ENCODE peak calls at places on chromosomes 13 and 19, in eight cellular contexts. X is GM12878, Z is GM23338, N is SK-N-SH, G is HepG2, I is HCT116, F is H1, A is K562. U is an unnamed sample. For H4K20me1, the result is how much of the 10 kb centered on the place peaks cover.

GRCh38 chr19:49335071-49335783 is at the start of gene CD37:
- DNase-seq in Z (no peak), A (peak), N (no peak), I (no peak), X (no peak), G (no peak), F (no peak), U (no peak)

GRCh38 chr19:48878219-48879024 is 6.2 kb downstream of the PPP1R15A start:
- DNase-seq in I (no peak), N (no peak), G (no peak), A (peak), Z (no peak), X (no peak), F (no peak), U (peak)

GRCh38 chr19:39325778-39326680 is 5.4 kb upstream of the LRFN1 start:
- DNase-seq in Z (peak), F (no peak), N (peak), A (no peak), X (no peak), I (peak), G (peak), U (no peak)

GRCh38 chr13:20193924-20194631 is 1.3 kb upstream of the GJB2 start:
- DNase-seq in I (no peak), A (no peak), G (no peak), F (no peak), N (no peak), X (no peak), Z (peak), U (no peak)

GRCh38 chr13:45807520-45808099 is 43.9 kb downstream of the SIAH3 start:
- DNase-seq in G (peak), F (no peak), A (peak), I (peak), Z (peak), X (peak), N (peak), U (peak)

GRCh38 chr19:54517483-54517882 is 14.9 kb downstream of the LAIR2 start:
- DNase-seq in X (no peak), I (no peak), A (peak), N (no peak), F (peak), G (peak), Z (peak), U (peak)

GRCh38 chr13:113936166-113936565 is 37.7 kb downstream of the C13orf46 start:
- DNase-seq in I (no peak), N (peak), G (no peak), A (no peak), X (no peak), F (no peak), Z (no peak), U (no peak)

GRCh38 chr13:56886398-56886797 is 254.3 kb upstream of the PRR20A start:
- DNase-seq in N (no peak), Z (no peak), X (no peak), F (no peak), A (no peak), I (no peak), G (no peak), U (no peak)

GRCh38 chr19:38838208-38838985 is 6.8 kb upstream of the ECH1 start:
- DNase-seq in F (no peak), Z (no peak), G (no peak), N (no peak), I (peak), X (no peak), A (no peak), U (no peak)

GRCh38 chr19:7877249-7877836 is 3.2 kb upstream of the PRR36 start:
- DNase-seq in N (no peak), G (no peak), X (no peak), I (no peak), F (no peak), A (no peak), Z (no peak), U (no peak)

GRCh38 chr19:50328257-50329145 is 676 bp downstream of the KCNC3 start:
- DNase-seq in X (no peak), G (no peak), N (peak), I (no peak), F (peak), Z (peak), A (peak), U (peak)

GRCh38 chr19:4369888-4370260 is 26.5 kb downstream of the MPND start:
- DNase-seq in I (no peak), A (peak), G (no peak), F (peak), Z (peak), X (no peak), N (no peak), U (peak)

GRCh38 chr13:85657942-85658341 is 141.3 kb downstream of the SLITRK6 start:
- DNase-seq in F (no peak), X (no peak), Z (no peak), G (no peak), I (no peak), N (no peak), A (no peak), U (no peak)

GRCh38 chr19:31316201-31316951 is 32.9 kb downstream of the TSHZ3 start:
- DNase-seq in N (no peak), X (no peak), A (no peak), F (no peak), G (no peak), I (no peak), Z (peak), U (peak)

GRCh38 chr13:25874907-25875306 is 176.9 kb downstream of the SHISA2 start:
- DNase-seq in N (no peak), Z (no peak), I (no peak), G (no peak), F (no peak), A (no peak), X (no peak), U (no peak)

GRCh38 chr13:29520671-29521070 is 74.8 kb downstream of the SLC7A1 start:
- DNase-seq in X (no peak), G (no peak), A (no peak), F (no peak), Z (no peak), N (no peak), I (no peak), U (peak)

GRCh38 chr19:23052349-23052748 is 49.4 kb upstream of the ZNF728 start:
- DNase-seq in G (no peak), F (no peak), A (no peak), N (no peak), X (no peak), I (no peak), Z (peak), U (no peak)

GRCh38 chr13:101655435-101655834 is 203.0 kb downstream of the ITGBL1 start:
- DNase-seq in A (no peak), F (no peak), X (peak), Z (no peak), N (no peak), I (no peak), G (no peak), U (no peak)

GRCh38 chr19:19488041-19488874 is 27.1 kb downstream of the TSSK6 start:
- DNase-seq in F (no peak), Z (peak), A (peak), G (no peak), I (no peak), X (no peak), N (peak), U (peak)

GRCh38 chr13:94829201-94829600 is 116.9 kb upstream of the SOX21 start:
- DNase-seq in I (no peak), G (no peak), F (no peak), A (no peak), X (no peak), Z (no peak), N (no peak), U (no peak)

GRCh38 chr19:29612801-29613595 is 6.9 kb downstream of the POP4 start:
- DNase-seq in X (no peak), N (no peak), G (no peak), F (no peak), Z (no peak), I (no peak), A (no peak), U (no peak)

GRCh38 chr19:58033741-58034475 is at the start of gene ZSCAN1:
- DNase-seq in G (no peak), I (no peak), N (peak), Z (peak), F (peak), X (no peak), A (no peak), U (peak)

GRCh38 chr19:8459520-8460260 is 14.9 kb downstream of the HNRNPM start:
- DNase-seq in N (no peak), A (no peak), F (no peak), I (no peak), Z (no peak), X (no peak), G (peak), U (peak)

GRCh38 chr13:82615043-82615442 is 1267.2 kb downstream of the SLITRK1 start:
- DNase-seq in N (no peak), Z (no peak), A (no peak), I (no peak), G (no peak), X (no peak), F (no peak), U (no peak)

GRCh38 chr13:70814684-70815083 is 706.4 kb upstream of the KLHL1 start:
- DNase-seq in N (no peak), A (no peak), F (no peak), G (no peak), X (no peak), Z (no peak), I (no peak), U (no peak)

GRCh38 chr13:41019027-41019487 is at the start of gene ELF1:
- DNase-seq in X (peak), I (peak), G (peak), Z (peak), N (no peak), F (no peak), A (peak), U (peak)

GRCh38 chr19:19944583-19944880 is 43.8 kb downstream of the ZNF93 start:
- DNase-seq in F (no peak), I (no peak), N (no peak), G (no peak), A (no peak), Z (no peak), X (no peak), U (no peak)

GRCh38 chr19:34366670-34367423 is 1.9 kb downstream of the GPI start:
- DNase-seq in N (no peak), A (peak), Z (no peak), G (no peak), F (no peak), I (no peak), X (no peak), U (no peak)

GRCh38 chr19:33624586-33625153 is 2.9 kb downstream of the CHST8 start:
- DNase-seq in A (no peak), F (no peak), G (no peak), N (no peak), Z (no peak), X (no peak), I (no peak), U (no peak)

GRCh38 chr13:77372275-77372674 is 45.4 kb upstream of the MYCBP2 start:
- DNase-seq in I (no peak), N (no peak), X (no peak), A (no peak), G (no peak), F (no peak), Z (no peak), U (no peak)

GRCh38 chr13:106373304-106373988 is 162.0 kb downstream of the EFNB2 start:
- DNase-seq in Z (no peak), F (no peak), X (no peak), G (no peak), N (no peak), A (no peak), I (no peak), U (no peak)

GRCh38 chr13:75947448-75947847 is 311.3 kb downstream of the LMO7 start:
- DNase-seq in I (no peak), F (no peak), X (no peak), G (no peak), A (peak), Z (no peak), N (no peak), U (no peak)

GRCh38 chr13:101700598-101700997 is 248.1 kb downstream of the ITGBL1 start:
- DNase-seq in A (no peak), N (no peak), F (no peak), X (no peak), G (no peak), I (no peak), Z (no peak), U (peak)

GRCh38 chr19:10104665-10105221 is 1.4 kb upstream of the PPAN start:
- DNase-seq in I (no peak), N (no peak), F (no peak), A (peak), X (peak), Z (no peak), G (no peak), U (no peak)

GRCh38 chr19:10107254-10107653 is 1.1 kb downstream of the PPAN start:
- DNase-seq in I (no peak), Z (no peak), X (no peak), F (no peak), G (no peak), N (no peak), A (no peak), U (no peak)

GRCh38 chr19:10106100-10106936 is at the start of gene PPAN:
- DNase-seq in Z (peak), F (peak), I (peak), X (peak), N (peak), G (peak), A (peak), U (peak)

GRCh38 chr19:10104130-10104513 is 1.6 kb upstream of the ANGPTL6 start:
- DNase-seq in F (no peak), X (no peak), G (no peak), I (no peak), N (no peak), Z (no peak), A (no peak), U (no peak)

DNA sequence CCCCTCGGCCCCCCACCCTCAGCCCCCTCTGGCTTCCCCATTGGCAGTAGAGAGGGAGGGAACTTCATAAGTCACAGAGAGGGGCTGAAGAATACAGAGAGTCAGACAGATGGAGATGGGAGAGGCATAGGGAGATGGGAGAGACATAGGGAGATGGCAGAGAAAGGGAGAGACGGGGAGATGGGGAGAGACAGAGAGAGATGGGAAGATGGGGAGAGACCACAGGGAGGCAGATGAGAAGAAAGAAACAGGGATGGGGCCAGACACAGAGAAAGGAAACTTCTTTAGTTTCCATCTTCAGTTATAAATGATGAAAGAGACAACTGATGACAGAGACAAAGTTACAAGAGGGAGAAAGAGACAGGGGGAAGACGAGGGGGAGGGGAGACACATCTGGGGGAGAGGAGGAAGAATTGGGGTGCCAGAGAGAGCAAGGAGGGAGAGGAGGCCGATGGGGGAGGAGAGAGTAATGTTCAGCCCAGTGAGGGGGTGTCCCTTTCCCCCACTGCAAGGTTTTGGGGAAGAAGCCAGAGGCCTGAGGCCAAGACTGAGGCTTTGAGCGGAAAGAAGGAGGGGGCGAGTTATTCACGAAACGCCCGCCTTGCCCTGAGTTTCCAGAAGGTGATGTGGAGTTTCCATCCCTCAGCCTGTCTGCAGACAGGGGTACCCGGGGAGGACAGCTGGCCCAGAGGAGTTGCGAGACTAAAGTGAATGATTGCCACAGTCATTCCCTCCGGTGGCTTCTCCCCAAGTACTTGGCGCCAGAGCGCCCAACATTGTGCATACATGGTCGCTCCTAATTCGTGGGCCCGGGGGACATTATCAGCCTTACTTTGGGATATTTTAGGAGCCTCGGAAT is 692 bp upstream of the PPAN start:
- DNase-seq in F (no peak), Z (no peak), N (no peak), I (no peak), A (no peak), X (peak), G (no peak), U (no peak)
- H3K27ac ChIP-seq in F (no peak), Z (no peak), N (no peak), I (peak), A (peak), X (peak), G (no peak), U (no peak)

DNA sequence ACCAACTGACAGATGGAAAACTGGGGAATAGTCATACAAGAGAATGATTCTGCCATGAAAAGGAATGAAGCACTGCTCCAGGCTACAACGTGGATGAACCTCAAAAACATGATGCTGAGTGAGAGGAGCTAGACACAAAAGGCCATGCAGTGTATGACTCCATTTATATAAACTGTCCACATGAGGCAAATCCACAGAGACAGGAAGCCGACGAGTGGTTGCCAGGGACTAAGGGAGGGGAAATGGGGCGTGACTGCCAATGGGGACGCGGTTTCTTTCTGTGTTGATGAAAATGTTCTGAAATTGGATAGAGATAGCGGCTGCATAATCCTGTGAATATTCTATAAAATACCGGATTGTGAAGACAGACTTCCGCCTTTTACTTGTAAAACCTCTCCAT is 10.2 kb downstream of the SMIM7 start:
- DNase-seq in I (no peak), F (no peak), N (no peak), G (no peak), Z (no peak), X (no peak), A (no peak), U (peak)
- H4K20me1 ChIP-seq in I (under half), F (under half), N (under half), G (under half), Z (under half), X (under half), A (under half), U (under half)

GRCh38 chr13:60163525-60164471 is at the start of gene DIAPH3:
- DNase-seq in I (peak), Z (peak), A (peak), X (peak), N (peak), G (peak), F (peak), U (peak)
- TF ChIP-seq POLR2AphosphoS5 in I (peak), Z (peak), A (peak), X (peak), N (peak), G (peak), F (peak), U (peak)

GRCh38 chr19:1122972-1123363 is 19.2 kb downstream of the GPX4 start:
- DNase-seq in G (peak), F (peak), A (peak), N (peak), Z (peak), I (peak), X (no peak), U (peak)

GRCh38 chr19:1123381-1123780 is 19.6 kb downstream of the GPX4 start:
- DNase-seq in A (no peak), G (no peak), F (no peak), I (no peak), Z (no peak), X (no peak), N (no peak), U (no peak)

GRCh38 chr19:1123885-1124677 is 20.3 kb downstream of the GPX4 start:
- DNase-seq in X (no peak), G (no peak), I (no peak), N (no peak), Z (no peak), A (no peak), F (no peak), U (no peak)

GRCh38 chr19:1121395-1121794 is 17.6 kb downstream of the GPX4 start:
- DNase-seq in A (no peak), F (no peak), I (no peak), Z (no peak), G (no peak), N (no peak), X (no peak), U (no peak)

DNA sequence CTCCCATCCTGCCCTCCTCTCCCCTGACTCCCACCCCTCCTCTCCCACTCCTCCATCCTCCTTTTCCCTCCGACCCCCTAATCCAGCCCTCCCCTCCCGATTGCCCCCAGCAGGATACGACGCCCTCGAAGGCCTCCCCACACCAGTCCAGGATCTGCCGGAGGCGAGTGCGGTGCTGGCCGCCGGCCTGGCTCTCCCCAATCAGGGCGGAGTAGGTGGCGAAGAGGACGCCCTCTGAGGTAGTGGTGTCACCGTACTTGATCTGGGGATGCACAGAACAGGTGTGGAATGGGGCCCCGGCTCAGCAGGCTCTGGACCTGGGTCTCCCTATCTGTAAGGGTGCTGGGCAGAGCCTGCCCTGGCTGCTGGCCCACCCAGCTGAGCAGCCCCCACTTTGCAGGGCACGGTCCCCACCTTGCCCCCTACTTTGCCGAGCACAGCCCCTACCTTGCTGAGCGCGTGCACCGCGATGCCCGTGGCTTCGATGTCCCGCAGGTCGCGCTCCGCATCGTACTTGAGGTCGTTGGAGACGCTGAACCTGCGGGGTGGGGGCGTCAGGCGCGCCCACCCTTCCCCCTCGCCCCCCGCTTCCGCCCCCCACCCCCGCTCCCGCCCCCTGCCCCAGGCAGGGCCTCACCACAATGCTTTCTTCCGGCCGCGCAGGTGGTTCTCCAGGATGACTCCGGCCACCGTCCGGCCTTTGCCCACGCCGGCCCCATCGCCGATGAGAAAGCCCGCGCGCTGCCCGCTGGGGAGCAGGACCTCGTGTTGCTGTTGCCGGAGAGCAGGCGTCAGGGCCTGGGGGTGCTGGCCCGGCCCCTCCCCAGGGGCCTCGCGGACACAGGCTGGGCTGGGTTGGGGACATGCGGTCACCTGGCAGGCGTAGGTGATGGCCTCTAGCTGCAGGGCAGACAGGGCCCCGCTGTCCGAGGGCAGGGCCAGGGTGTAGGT is 18.5 kb downstream of the GPX4 start:
- DNase-seq in N (no peak), I (no peak), Z (no peak), X (no peak), G (no peak), A (no peak), F (no peak), U (no peak)
- H3K27ac ChIP-seq in N (no peak), I (peak), Z (no peak), X (no peak), G (no peak), A (no peak), F (no peak), U (no peak)